ENCODE peak calls at places on chromosomes 4 and X, in nine cellular contexts. H is H7; F is NCI-H1105 treated with DMSO at 0.1 percent for 48 hours; I is nucleus accumbens; B is HFFc6; U is K562; Z is activated CD4-positive, alpha-beta T cell treated with anti-CD3 and anti-CD28 coated beads, Interleukin-2, amount 50 U/mL, for 48 hours; D is NCI-H2029 treated with DMSO at 0.1 percent for 48 hours; K is esophagus squamous epithelium. M is an unnamed sample.

GRCh38 chr4:181860157-181860556 is 383.0 kb upstream of the TENM3 start:
- DNase-seq in D (no peak), H (no peak), F (no peak), I (no peak), K (no peak), Z (no peak), U (no peak), B (no peak), M (no peak)

GRCh38 chr4:159229164-159229563 is 126.3 kb downstream of the RAPGEF2 start:
- DNase-seq in U (no peak), Z (no peak), K (no peak), B (peak), H (no peak), I (no peak), D (no peak), F (no peak), M (no peak)

GRCh38 chr4:76526585-76526990 is 91.6 kb downstream of the SHROOM3 start:
- DNase-seq in U (no peak), Z (no peak), F (no peak), K (no peak), I (no peak), D (peak), B (no peak), H (no peak), M (peak)

GRCh38 chr4:155174668-155175067 is 33.8 kb upstream of the NPY2R start:
- DNase-seq in Z (no peak), I (no peak), F (no peak), D (no peak), K (no peak), U (no peak), B (no peak), H (no peak), M (no peak)

GRCh38 chrX:154840856-154841255 is 6.4 kb upstream of the SMIM9 start:
- DNase-seq in F (peak), U (peak), Z (no peak), B (peak), K (no peak), D (peak), H (peak), I (no peak), M (peak)

GRCh38 chr4:9953089-9953488 is 68.2 kb downstream of the SLC2A9 start:
- DNase-seq in F (no peak), H (no peak), B (no peak), U (no peak), I (no peak), Z (no peak), K (no peak), D (no peak), M (no peak)

GRCh38 chr4:17468638-17469221 is 43.2 kb downstream of the QDPR start:
- DNase-seq in K (no peak), H (peak), I (no peak), F (no peak), Z (no peak), U (peak), B (peak), D (no peak), M (no peak)

GRCh38 chr4:42104521-42104920 is 47.9 kb downstream of the BEND4 start:
- DNase-seq in K (no peak), B (no peak), Z (no peak), U (no peak), F (no peak), I (no peak), D (no peak), H (no peak), M (no peak)

GRCh38 chr4:84965558-84966381 is 720 bp downstream of the WDFY3 start:
- DNase-seq in K (no peak), Z (no peak), D (no peak), U (peak), H (peak), I (peak), F (peak), B (no peak), M (peak)

GRCh38 chrX:1487401-1487800 is 34.7 kb upstream of the ASMTL start:
- DNase-seq in U (no peak), K (no peak), Z (no peak), B (no peak), D (no peak), I (no peak), F (no peak), H (no peak), M (no peak)

GRCh38 chr4:123418486-123418931 is 21.9 kb downstream of the SPRY1 start:
- DNase-seq in K (no peak), I (no peak), F (peak), Z (no peak), H (peak), D (peak), B (peak), U (no peak), M (peak)

GRCh38 chr4:125951275-125951887 is 636.6 kb downstream of the FAT4 start:
- DNase-seq in B (peak), K (no peak), F (peak), U (no peak), H (no peak), I (no peak), D (no peak), Z (no peak), M (no peak)

GRCh38 chrX:63282828-63283227 is 68.3 kb downstream of the SPIN4 start:
- DNase-seq in K (no peak), I (no peak), H (no peak), U (no peak), F (no peak), D (no peak), B (no peak), Z (no peak), M (no peak)

GRCh38 chr4:141016117-141016798 is 117.0 kb downstream of the RNF150 start:
- DNase-seq in D (peak), U (no peak), K (no peak), F (no peak), B (no peak), I (no peak), H (no peak), Z (no peak), M (no peak)

GRCh38 chr4:43846111-43846587 is 602.5 kb downstream of the KCTD8 start:
- DNase-seq in I (no peak), Z (no peak), B (no peak), U (no peak), D (no peak), K (no peak), F (no peak), H (no peak), M (no peak)

GRCh38 chrX:44306336-44306735 is 37.1 kb downstream of the EFHC2 start:
- DNase-seq in B (no peak), F (no peak), Z (no peak), H (no peak), I (no peak), K (no peak), D (no peak), U (no peak), M (no peak)

GRCh38 chrX:6163761-6164160 is 64.9 kb downstream of the NLGN4X start:
- DNase-seq in Z (no peak), H (no peak), B (no peak), F (no peak), U (no peak), I (no peak), D (no peak), K (no peak), M (no peak)

GRCh38 chr4:42646013-42646784 is 10.7 kb downstream of the ATP8A1 start:
- DNase-seq in B (no peak), I (no peak), H (no peak), F (no peak), U (no peak), Z (no peak), D (no peak), K (no peak), M (no peak)

GRCh38 chr4:10619220-10619619 is 65.3 kb downstream of the CLNK start:
- DNase-seq in U (no peak), I (no peak), K (no peak), F (peak), D (peak), B (no peak), H (no peak), Z (no peak), M (no peak)

GRCh38 chrX:154541896-154542722 is 4.5 kb downstream of the G6PD start:
- DNase-seq in F (no peak), U (peak), H (no peak), B (peak), I (no peak), D (no peak), Z (peak), K (no peak), M (peak)

GRCh38 chr4:8097141-8097541 is 61.5 kb downstream of the ABLIM2 start:
- DNase-seq in U (no peak), B (no peak), H (no peak), Z (no peak), D (no peak), F (no peak), K (no peak), I (no peak), M (no peak)

GRCh38 chr4:153207027-153207426 is 2.8 kb downstream of the TRIM2 start:
- DNase-seq in B (no peak), U (no peak), F (no peak), I (no peak), D (no peak), H (no peak), K (no peak), Z (no peak), M (no peak)

GRCh38 chr4:38132140-38132673 is 172.0 kb downstream of the PTTG2 start:
- DNase-seq in D (no peak), K (no peak), I (no peak), Z (peak), U (no peak), H (peak), B (peak), F (no peak), M (peak)

GRCh38 chr4:15694431-15694830 is 8.4 kb upstream of the BST1 start:
- DNase-seq in U (no peak), B (no peak), H (no peak), I (no peak), F (no peak), D (no peak), K (no peak), Z (no peak), M (no peak)

GRCh38 chrX:41824551-41824950 is 98.8 kb downstream of the CASK start:
- DNase-seq in U (no peak), K (no peak), B (peak), F (no peak), Z (no peak), D (no peak), I (no peak), H (no peak), M (no peak)

GRCh38 chr4:118280501-118281218 is 72.1 kb downstream of the PRSS12 start:
- DNase-seq in H (peak), F (peak), U (peak), I (no peak), Z (peak), D (peak), K (no peak), B (peak), M (peak)

GRCh38 chr4:78902313-78902712 is 36.9 kb downstream of the PAQR3 start:
- DNase-seq in I (no peak), F (no peak), K (no peak), B (no peak), D (no peak), U (no peak), Z (no peak), H (no peak), M (no peak)

GRCh38 chr4:4887426-4887825 is 28.0 kb downstream of the MSX1 start:
- DNase-seq in U (no peak), I (no peak), D (no peak), B (no peak), Z (no peak), F (no peak), H (no peak), K (no peak), M (no peak)

GRCh38 chr4:3828546-3828945 is 62.4 kb downstream of the ADRA2C start:
- DNase-seq in I (no peak), D (no peak), F (no peak), Z (no peak), H (no peak), U (no peak), B (no peak), K (no peak), M (no peak)